ENCODE peak calls at places on chromosomes 4 and X, in six cellular contexts. P is endothelial cell of umbilical vein, H is GM13977, A is dorsolateral prefrontal cortex, G is GM13976, M is OCI-LY7. T is an unnamed sample.

GRCh38 chr4:163755013-163755412 is 260.5 kb downstream of the TMA16 start:
- DNase-seq in P (no peak), H (peak), A (no peak), G (peak), M (peak), T (no peak)

GRCh38 chr4:128548381-128548780 is 260.8 kb upstream of the PGRMC2 start:
- DNase-seq in P (no peak), H (no peak), A (no peak), G (no peak), M (no peak), T (no peak)

GRCh38 chr4:120053916-120054315 is 12.7 kb downstream of the MAD2L1 start:
- DNase-seq in P (no peak), H (no peak), A (no peak), G (no peak), M (peak), T (no peak)

GRCh38 chrX:11611965-11612364 is 53.8 kb downstream of the ARHGAP6 start:
- DNase-seq in P (no peak), H (no peak), A (no peak), G (no peak), M (peak), T (no peak)

GRCh38 chrX:70168238-70169188 is 8.8 kb upstream of the DGAT2L6 start:
- DNase-seq in P (peak), H (no peak), A (peak), G (no peak), M (peak), T (peak)

GRCh38 chr4:156113138-156113537 is 159.5 kb upstream of the CTSO start:
- DNase-seq in P (no peak), H (peak), A (no peak), G (peak), M (no peak), T (peak)

GRCh38 chrX:8743126-8743732 is 11.3 kb upstream of the ANOS1 start:
- DNase-seq in P (peak), H (peak), A (no peak), G (peak), M (peak), T (no peak)

GRCh38 chrX:24090300-24091200 is 35.8 kb downstream of the EIF2S3 start:
- DNase-seq in P (no peak), H (no peak), A (no peak), G (no peak), M (no peak), T (no peak)

GRCh38 chrX:12701625-12702024 is 89.6 kb upstream of the PRPS2 start:
- DNase-seq in P (peak), H (peak), A (peak), G (peak), M (peak), T (no peak)

GRCh38 chr4:125315571-125316390 is 1.0 kb downstream of the FAT4 start:
- DNase-seq in P (peak), H (peak), A (peak), G (peak), M (no peak), T (peak)

GRCh38 chrX:103343105-103343504 is 13.1 kb downstream of the TCEAL7 start:
- DNase-seq in P (peak), H (peak), A (no peak), G (peak), M (peak), T (peak)

GRCh38 chr4:141142423-141142822 is 9.2 kb upstream of the RNF150 start:
- DNase-seq in P (no peak), H (no peak), A (no peak), G (no peak), M (no peak), T (no peak)

GRCh38 chr4:185839204-185839712 is 27.3 kb upstream of the SORBS2 start:
- DNase-seq in P (peak), H (no peak), A (no peak), G (no peak), M (no peak), T (peak)

GRCh38 chr4:139606600-139607301 is 50.7 kb upstream of the SETD7 start:
- DNase-seq in P (no peak), H (no peak), A (no peak), G (no peak), M (no peak), T (peak)

GRCh38 chr4:73613130-73613529 is 7.1 kb downstream of the RASSF6 start:
- DNase-seq in P (no peak), H (no peak), A (no peak), G (no peak), M (no peak), T (no peak)

GRCh38 chr4:25144870-25145481 is 15.3 kb downstream of the SEPSECS start:
- DNase-seq in P (peak), H (peak), A (no peak), G (peak), M (peak), T (no peak)

GRCh38 chr4:73816814-73817213 is 19.7 kb upstream of the CXCL6 start:
- DNase-seq in P (peak), H (no peak), A (no peak), G (no peak), M (no peak), T (no peak)

GRCh38 chr4:60368986-60369385 is 831.1 kb upstream of the ADGRL3 start:
- DNase-seq in P (no peak), H (no peak), A (no peak), G (no peak), M (no peak), T (no peak)
- TF ChIP-seq CTCF in P (no peak), H (no peak), A (no peak), G (no peak), M (no peak), T (no peak)

GRCh38 chrX:17374619-17375360 is at the start of gene NHS:
- DNase-seq in P (peak), H (peak), A (peak), G (no peak), M (no peak), T (peak)
- TF ChIP-seq CTCF in P (peak), H (no peak), A (no peak), G (no peak), M (no peak), T (peak)

GRCh38 chr4:76982638-76983579 is 33.4 kb downstream of the SEPTIN11 start:
- DNase-seq in P (no peak), H (no peak), A (no peak), G (no peak), M (no peak), T (no peak)
- TF ChIP-seq CTCF in P (no peak), H (no peak), A (no peak), G (no peak), M (no peak), T (peak)

DNA sequence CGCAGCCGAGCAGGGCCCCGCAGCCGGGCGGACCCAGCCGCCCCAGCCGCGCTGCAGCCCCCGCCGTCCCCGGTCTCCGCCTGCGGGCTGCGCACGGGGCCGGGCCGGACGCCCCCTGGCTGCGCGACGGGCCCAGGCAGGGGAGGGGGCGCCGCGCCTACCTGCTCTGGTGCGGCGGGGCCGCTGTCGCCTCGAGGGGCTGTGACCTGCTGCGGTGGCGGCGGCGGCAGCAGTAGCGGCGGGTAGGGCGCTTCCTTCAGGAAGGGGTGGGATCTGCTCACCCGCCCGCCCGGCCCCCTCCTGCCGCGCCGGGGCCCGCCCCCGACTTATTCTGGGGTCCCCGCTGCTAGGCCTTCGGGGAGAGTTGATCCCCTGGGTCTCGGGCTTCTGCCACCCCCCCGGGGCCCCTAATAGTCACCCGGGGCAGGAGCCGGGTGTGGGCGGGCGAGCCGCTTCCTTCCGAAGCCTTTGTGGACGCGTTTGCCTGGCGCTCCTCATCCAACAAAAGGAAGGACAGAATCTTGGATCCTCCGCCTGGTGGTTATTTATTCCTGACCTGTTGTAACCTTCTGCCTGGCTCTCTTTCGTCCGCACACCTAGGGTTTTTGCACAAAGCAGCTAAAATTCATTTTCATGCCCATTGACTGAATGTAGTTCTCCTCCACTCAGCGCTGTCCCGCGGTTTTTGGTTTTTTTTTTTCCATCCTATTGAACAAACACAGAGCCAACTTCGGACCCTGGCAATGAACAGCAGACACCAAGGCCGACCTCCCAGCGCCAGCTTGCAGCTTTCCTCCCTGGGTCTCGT is at the start of gene TMEM150C:
- DNase-seq in P (peak), H (no peak), A (peak), G (peak), M (no peak), T (peak)
- TF ChIP-seq CTCF in P (no peak), H (no peak), A (no peak), G (no peak), M (no peak), T (no peak)

GRCh38 chr4:7552466-7552865 is 117.7 kb upstream of the PSAPL1 start:
- DNase-seq in P (no peak), H (no peak), A (no peak), G (no peak), M (no peak), T (no peak)

GRCh38 chr4:7556558-7556957 is 121.8 kb upstream of the PSAPL1 start:
- DNase-seq in P (no peak), H (no peak), A (no peak), G (no peak), M (no peak), T (no peak)

GRCh38 chr4:7557447-7557846 is 122.7 kb upstream of the PSAPL1 start:
- DNase-seq in P (no peak), H (no peak), A (no peak), G (no peak), M (no peak), T (peak)

GRCh38 chr4:7553280-7553679 is 118.5 kb upstream of the PSAPL1 start:
- DNase-seq in P (no peak), H (no peak), A (no peak), G (no peak), M (no peak), T (no peak)

GRCh38 chr4:7554885-7555284 is 120.2 kb upstream of the PSAPL1 start:
- DNase-seq in P (no peak), H (no peak), A (no peak), G (no peak), M (no peak), T (no peak)
- TF ChIP-seq CTCF in P (no peak), H (no peak), A (no peak), G (no peak), M (no peak), T (no peak)

GRCh38 chr4:121421594-121421993 is 40.8 kb upstream of the QRFPR start:
- DNase-seq in P (no peak), H (no peak), A (no peak), G (no peak), M (no peak), T (no peak)
- TF ChIP-seq CTCF in P (no peak), H (peak), A (no peak), G (peak), M (peak), T (peak)

GRCh38 chrX:120377179-120377578 is 15.3 kb downstream of the ATP1B4 start:
- DNase-seq in P (no peak), H (no peak), A (no peak), G (no peak), M (no peak), T (no peak)

GRCh38 chrX:120378570-120378969 is 16.7 kb downstream of the ATP1B4 start:
- DNase-seq in P (no peak), H (no peak), A (no peak), G (no peak), M (no peak), T (no peak)

GRCh38 chrX:120380699-120381098 is 18.8 kb downstream of the ATP1B4 start:
- DNase-seq in P (peak), H (peak), A (no peak), G (peak), M (peak), T (no peak)
- TF ChIP-seq CTCF in P (peak), H (peak), A (no peak), G (no peak), M (peak), T (no peak)